ENCODE peak calls at places on chromosomes 4 and X, in five cellular contexts. One of them, this sample, is unnamed.

GRCh38 chr4:94766856-94767255 is 9.1 kb downstream of the BMPR1B start:
- DNase-seq in heart left ventricle: no peak
- DNase-seq in IMR-90: peak; percentile 60
- DNase-seq in suprapubic skin: no peak
- DNase-seq in cardiac muscle cell: no peak
- DNase-seq in this sample: no peak

GRCh38 chr4:3291969-3292570 is 751 bp upstream of the RGS12 start:
- DNase-seq in heart left ventricle: peak; percentile 76
- DNase-seq in IMR-90: no peak
- DNase-seq in suprapubic skin: peak; percentile 83
- DNase-seq in cardiac muscle cell: peak; percentile 42
- DNase-seq in this sample: peak; percentile 84

GRCh38 chr4:183903021-183903760 is 1.9 kb upstream of the STOX2 start:
- DNase-seq in heart left ventricle: no peak
- DNase-seq in IMR-90: no peak
- DNase-seq in suprapubic skin: no peak
- DNase-seq in cardiac muscle cell: no peak
- DNase-seq in this sample: no peak

GRCh38 chr4:55386073-55386472 is 9.7 kb upstream of the TMEM165 start:
- DNase-seq in heart left ventricle: no peak
- DNase-seq in IMR-90: peak; percentile 50
- DNase-seq in suprapubic skin: no peak
- DNase-seq in cardiac muscle cell: peak; percentile 46
- DNase-seq in this sample: no peak

GRCh38 chr4:84503495-84504437 is 4.7 kb upstream of the NKX6-1 start:
- DNase-seq in heart left ventricle: no peak
- DNase-seq in IMR-90: peak; percentile 66
- DNase-seq in suprapubic skin: no peak
- DNase-seq in cardiac muscle cell: peak; percentile 80
- DNase-seq in this sample: no peak

GRCh38 chrX:108537005-108537404 is 97.4 kb downstream of the COL4A5 start:
- DNase-seq in heart left ventricle: no peak
- DNase-seq in IMR-90: peak; percentile 38
- DNase-seq in suprapubic skin: no peak
- DNase-seq in cardiac muscle cell: peak; percentile 61
- DNase-seq in this sample: no peak

GRCh38 chrX:107738768-107739167 is 36.8 kb downstream of the TSC22D3 start:
- DNase-seq in heart left ventricle: no peak
- DNase-seq in IMR-90: no peak
- DNase-seq in suprapubic skin: no peak
- DNase-seq in cardiac muscle cell: no peak
- DNase-seq in this sample: no peak

GRCh38 chrX:104137496-104137895 is 19.3 kb downstream of the SLC25A53 start:
- DNase-seq in heart left ventricle: no peak
- DNase-seq in IMR-90: no peak
- DNase-seq in suprapubic skin: no peak
- DNase-seq in cardiac muscle cell: no peak
- DNase-seq in this sample: no peak

GRCh38 chrX:70033348-70033747 is 16.4 kb downstream of the AWAT2 start:
- DNase-seq in heart left ventricle: no peak
- DNase-seq in IMR-90: peak; percentile 21
- DNase-seq in suprapubic skin: no peak
- DNase-seq in cardiac muscle cell: peak; percentile 50
- DNase-seq in this sample: no peak

GRCh38 chrX:51404445-51404844 is 71.8 kb downstream of the NUDT10 start:
- DNase-seq in heart left ventricle: no peak
- DNase-seq in IMR-90: no peak
- DNase-seq in suprapubic skin: no peak
- DNase-seq in cardiac muscle cell: no peak
- DNase-seq in this sample: no peak

GRCh38 chr4:25881187-25881586 is 18.4 kb upstream of the SEL1L3 start:
- DNase-seq in heart left ventricle: no peak
- DNase-seq in IMR-90: no peak
- DNase-seq in suprapubic skin: no peak
- DNase-seq in cardiac muscle cell: no peak
- DNase-seq in this sample: no peak

GRCh38 chr4:144820115-144820514 is 174.2 kb downstream of the HHIP start:
- DNase-seq in heart left ventricle: no peak
- DNase-seq in IMR-90: peak; percentile 11
- DNase-seq in suprapubic skin: no peak
- DNase-seq in cardiac muscle cell: peak; percentile 85
- DNase-seq in this sample: no peak

GRCh38 chr4:147610666-147611065 is 6.5 kb upstream of the TMEM184C start:
- DNase-seq in heart left ventricle: no peak
- DNase-seq in IMR-90: no peak
- DNase-seq in suprapubic skin: no peak
- DNase-seq in cardiac muscle cell: no peak
- DNase-seq in this sample: no peak

GRCh38 chrX:112048707-112049106 is 33.9 kb downstream of the TRPC5 start:
- DNase-seq in heart left ventricle: no peak
- DNase-seq in IMR-90: no peak
- DNase-seq in suprapubic skin: no peak
- DNase-seq in cardiac muscle cell: no peak
- DNase-seq in this sample: no peak

GRCh38 chr4:2359591-2360390 is 58.7 kb downstream of the ZFYVE28 start:
- DNase-seq in heart left ventricle: no peak
- DNase-seq in IMR-90: no peak
- DNase-seq in suprapubic skin: peak; percentile 50
- DNase-seq in cardiac muscle cell: no peak
- DNase-seq in this sample: no peak

GRCh38 chr4:56817840-56818491 is 3.5 kb downstream of the SPINK2 start:
- DNase-seq in heart left ventricle: no peak
- DNase-seq in IMR-90: no peak
- DNase-seq in suprapubic skin: no peak
- DNase-seq in cardiac muscle cell: no peak
- DNase-seq in this sample: no peak

GRCh38 chr4:109921384-109921808 is 8.7 kb downstream of the EGF start:
- DNase-seq in heart left ventricle: no peak
- DNase-seq in IMR-90: peak; percentile 86
- DNase-seq in suprapubic skin: no peak
- DNase-seq in cardiac muscle cell: peak; percentile 57
- DNase-seq in this sample: no peak

GRCh38 chrX:104112326-104112951 is at the start of gene ZCCHC18:
- DNase-seq in heart left ventricle: peak; percentile 66
- DNase-seq in IMR-90: peak; percentile 57
- DNase-seq in suprapubic skin: peak; percentile 64
- DNase-seq in cardiac muscle cell: peak; percentile 67
- DNase-seq in this sample: peak; percentile 50

GRCh38 chr4:123284166-123284565 is 112.4 kb upstream of the SPRY1 start:
- DNase-seq in heart left ventricle: no peak
- DNase-seq in IMR-90: no peak
- DNase-seq in suprapubic skin: no peak
- DNase-seq in cardiac muscle cell: peak; percentile 35
- DNase-seq in this sample: no peak

GRCh38 chr4:7041851-7042696 is 1.1 kb upstream of the TADA2B start:
- DNase-seq in heart left ventricle: peak; percentile 71
- DNase-seq in IMR-90: peak; percentile 55
- DNase-seq in suprapubic skin: peak; percentile 82
- DNase-seq in cardiac muscle cell: no peak
- DNase-seq in this sample: peak; percentile 50

GRCh38 chrX:151227637-151228036 is 51.3 kb downstream of the GPR50 start:
- DNase-seq in heart left ventricle: no peak
- DNase-seq in IMR-90: no peak
- DNase-seq in suprapubic skin: no peak
- DNase-seq in cardiac muscle cell: no peak
- DNase-seq in this sample: no peak

GRCh38 chr4:165609653-165610052 is 230.8 kb downstream of the CPE start:
- DNase-seq in heart left ventricle: no peak
- DNase-seq in IMR-90: no peak
- DNase-seq in suprapubic skin: no peak
- DNase-seq in cardiac muscle cell: no peak
- DNase-seq in this sample: no peak

GRCh38 chr4:175531405-175532091 is 280.5 kb downstream of the GPM6A start:
- DNase-seq in heart left ventricle: no peak
- DNase-seq in IMR-90: peak; percentile 72
- DNase-seq in suprapubic skin: no peak
- DNase-seq in cardiac muscle cell: no peak
- DNase-seq in this sample: no peak

GRCh38 chr4:4857001-4857808 is 2.3 kb upstream of the MSX1 start:
- DNase-seq in heart left ventricle: no peak
- DNase-seq in IMR-90: no peak
- DNase-seq in suprapubic skin: no peak
- DNase-seq in cardiac muscle cell: no peak
- DNase-seq in this sample: no peak
- H3K4me3 ChIP-seq in heart left ventricle: no peak overlapping the region
- H3K4me3 ChIP-seq in IMR-90: no peak overlapping the region
- H3K4me3 ChIP-seq in suprapubic skin: peak overlapping the region; percentile 36
- H3K4me3 ChIP-seq in cardiac muscle cell: peak overlapping the region; percentile 22
- H3K4me3 ChIP-seq in this sample: no peak overlapping the region

GRCh38 chrX:53184836-53185235 is 40.2 kb downstream of the KDM5C start:
- DNase-seq in heart left ventricle: no peak
- DNase-seq in IMR-90: peak; percentile 65
- DNase-seq in suprapubic skin: no peak
- DNase-seq in cardiac muscle cell: peak; percentile 13
- DNase-seq in this sample: no peak
- H3K4me1 ChIP-seq in heart left ventricle: no peaks in the 10 kb centered on the region
- H3K4me1 ChIP-seq in IMR-90: no peaks in the 10 kb centered on the region
- H3K4me1 ChIP-seq in suprapubic skin: no peaks in the 10 kb centered on the region
- H3K4me1 ChIP-seq in cardiac muscle cell: no peaks in the 10 kb centered on the region
- H3K4me1 ChIP-seq in this sample: no peaks in the 10 kb centered on the region

GRCh38 chrX:44903107-44903506 is 30.1 kb downstream of the KDM6A start:
- DNase-seq in heart left ventricle: no peak
- DNase-seq in IMR-90: peak; percentile 78
- DNase-seq in suprapubic skin: no peak
- DNase-seq in cardiac muscle cell: peak; percentile 48
- DNase-seq in this sample: no peak
- H3K4me3 ChIP-seq in heart left ventricle: no peak overlapping the region
- H3K4me3 ChIP-seq in IMR-90: no peak overlapping the region
- H3K4me3 ChIP-seq in suprapubic skin: no peak overlapping the region
- H3K4me3 ChIP-seq in cardiac muscle cell: no peak overlapping the region
- H3K4me3 ChIP-seq in this sample: no peak overlapping the region

DNA sequence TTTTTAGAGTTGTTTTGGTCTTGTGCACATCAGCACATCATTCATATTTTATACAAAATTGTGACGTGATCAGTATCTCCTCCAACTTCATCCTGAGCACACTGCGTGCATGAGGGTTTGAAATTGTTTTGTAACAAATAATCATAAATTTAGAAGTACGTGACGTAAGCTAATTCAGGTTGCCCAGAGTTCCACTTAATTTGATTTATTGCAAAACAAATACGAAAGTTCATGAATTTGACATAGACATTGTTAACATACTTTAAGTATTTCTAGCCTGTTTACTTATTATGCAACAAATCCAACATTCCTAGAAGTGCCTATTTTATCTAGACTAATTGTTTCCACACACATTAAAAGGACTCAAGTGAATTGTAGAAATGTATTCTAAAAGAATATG is 48.3 kb downstream of the MAP7D3 start:
- DNase-seq in heart left ventricle: no peak
- DNase-seq in IMR-90: peak; percentile 30
- DNase-seq in suprapubic skin: no peak
- DNase-seq in cardiac muscle cell: peak; percentile 63
- DNase-seq in this sample: no peak
- H3K4me1 ChIP-seq in heart left ventricle: peaks cover 65% of the 10 kb centered on the region
- H3K4me1 ChIP-seq in IMR-90: peaks cover 11% of the 10 kb centered on the region
- H3K4me1 ChIP-seq in suprapubic skin: peaks cover 5% of the 10 kb centered on the region
- H3K4me1 ChIP-seq in cardiac muscle cell: no peaks in the 10 kb centered on the region
- H3K4me1 ChIP-seq in this sample: no peaks in the 10 kb centered on the region

GRCh38 chrX:33725556-33726232 is 406.4 kb downstream of the FAM47A start:
- DNase-seq in heart left ventricle: peak; percentile 23
- DNase-seq in IMR-90: no peak
- DNase-seq in suprapubic skin: no peak
- DNase-seq in cardiac muscle cell: no peak
- DNase-seq in this sample: no peak
- H3K4me3 ChIP-seq in heart left ventricle: peak overlapping the region; percentile 51
- H3K4me3 ChIP-seq in IMR-90: no peak overlapping the region
- H3K4me3 ChIP-seq in suprapubic skin: peak overlapping the region; percentile 34
- H3K4me3 ChIP-seq in cardiac muscle cell: peak overlapping the region; percentile 52
- H3K4me3 ChIP-seq in this sample: no peak overlapping the region

GRCh38 chr4:59062970-59063369 is 1952.8 kb upstream of the IGFBP7 start:
- DNase-seq in heart left ventricle: no peak
- DNase-seq in IMR-90: no peak
- DNase-seq in suprapubic skin: no peak
- DNase-seq in cardiac muscle cell: no peak
- DNase-seq in this sample: no peak

GRCh38 chr4:59060895-59061294 is 1950.7 kb upstream of the IGFBP7 start:
- DNase-seq in heart left ventricle: no peak
- DNase-seq in IMR-90: no peak
- DNase-seq in suprapubic skin: no peak
- DNase-seq in cardiac muscle cell: no peak
- DNase-seq in this sample: no peak

GRCh38 chr4:59054110-59054509 is 1943.9 kb upstream of the IGFBP7 start:
- DNase-seq in heart left ventricle: no peak
- DNase-seq in IMR-90: no peak
- DNase-seq in suprapubic skin: no peak
- DNase-seq in cardiac muscle cell: no peak
- DNase-seq in this sample: no peak

GRCh38 chr4:59060002-59060846 is 1950.0 kb upstream of the IGFBP7 start:
- DNase-seq in heart left ventricle: no peak
- DNase-seq in IMR-90: no peak
- DNase-seq in suprapubic skin: no peak
- DNase-seq in cardiac muscle cell: no peak
- DNase-seq in this sample: no peak

GRCh38 chr4:59057804-59058203 is 1947.6 kb upstream of the IGFBP7 start:
- DNase-seq in heart left ventricle: no peak
- DNase-seq in IMR-90: no peak
- DNase-seq in suprapubic skin: no peak
- DNase-seq in cardiac muscle cell: no peak
- DNase-seq in this sample: no peak
- H3K4me1 ChIP-seq in heart left ventricle: no peaks in the 10 kb centered on the region
- H3K4me1 ChIP-seq in IMR-90: no peaks in the 10 kb centered on the region
- H3K4me1 ChIP-seq in suprapubic skin: no peaks in the 10 kb centered on the region
- H3K4me1 ChIP-seq in cardiac muscle cell: peaks cover 10% of the 10 kb centered on the region
- H3K4me1 ChIP-seq in this sample: no peaks in the 10 kb centered on the region

DNA sequence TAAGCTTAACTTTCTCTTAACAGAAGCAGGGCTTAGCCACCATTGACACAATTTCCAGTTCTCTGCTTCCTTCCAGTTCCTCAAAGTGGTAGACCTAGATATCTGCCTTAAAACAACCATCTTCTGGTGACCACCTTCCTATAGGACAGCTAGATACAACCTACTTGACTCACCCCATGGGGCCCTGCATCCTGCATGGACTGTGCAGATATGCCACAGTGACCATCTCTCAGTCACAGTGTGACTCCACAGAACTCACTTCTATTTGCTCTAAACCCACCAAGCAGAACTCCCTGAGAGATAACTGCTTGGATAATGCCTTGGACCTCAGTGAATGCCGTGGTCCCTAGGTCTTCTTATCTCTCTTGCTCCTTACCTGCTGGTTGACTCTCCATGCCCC is 621.6 kb downstream of the IQCM start:
- DNase-seq in heart left ventricle: no peak
- DNase-seq in IMR-90: no peak
- DNase-seq in suprapubic skin: no peak
- DNase-seq in cardiac muscle cell: no peak
- DNase-seq in this sample: no peak
- H3K4me3 ChIP-seq in heart left ventricle: no peak overlapping the region
- H3K4me3 ChIP-seq in IMR-90: no peak overlapping the region
- H3K4me3 ChIP-seq in suprapubic skin: no peak overlapping the region
- H3K4me3 ChIP-seq in cardiac muscle cell: no peak overlapping the region
- H3K4me3 ChIP-seq in this sample: no peak overlapping the region

DNA sequence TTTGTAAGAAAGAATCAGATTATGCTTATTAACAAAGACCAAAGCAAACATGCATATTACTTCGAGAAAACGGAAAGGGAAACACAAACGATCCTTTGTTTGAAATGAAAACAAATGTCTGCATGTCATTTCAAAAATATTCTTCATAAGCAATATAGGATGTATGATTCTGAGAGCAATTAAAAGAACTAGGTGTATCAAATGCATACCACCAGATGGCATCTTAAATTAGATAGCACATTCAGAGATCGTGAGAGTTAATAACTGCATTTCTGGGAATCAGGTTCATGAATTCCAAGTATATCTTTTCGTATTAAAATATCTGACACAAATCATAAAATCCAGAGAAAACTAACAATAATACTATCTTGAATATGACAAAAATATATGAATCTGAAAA is 159.5 kb downstream of the PPP3CA start:
- DNase-seq in heart left ventricle: no peak
- DNase-seq in IMR-90: no peak
- DNase-seq in suprapubic skin: no peak
- DNase-seq in cardiac muscle cell: no peak
- DNase-seq in this sample: no peak
- H3K4me1 ChIP-seq in heart left ventricle: peaks cover 27% of the 10 kb centered on the region
- H3K4me1 ChIP-seq in IMR-90: peaks cover 4% of the 10 kb centered on the region
- H3K4me1 ChIP-seq in suprapubic skin: peaks cover 20% of the 10 kb centered on the region
- H3K4me1 ChIP-seq in cardiac muscle cell: no peaks in the 10 kb centered on the region
- H3K4me1 ChIP-seq in this sample: peaks cover 22% of the 10 kb centered on the region

This sample was measured in mucosa of descending colon.